ENCODE peak calls at places on chromosomes 6 and 20, in five cellular contexts. G is HepG2, U is WTC11, Q is GM12878, F is K562. R is an unnamed sample.

GRCh38 chr6:84546427-84546914 is 217.9 kb downstream of the TBX18 start:
- DNase-seq in G (no peak), U (no peak), Q (peak), F (no peak), R (no peak)

GRCh38 chr6:44172759-44173500 is 14.3 kb downstream of the CAPN11 start:
- DNase-seq in G (peak), U (peak), Q (peak), F (peak), R (peak)

GRCh38 chr20:41513829-41514228 is 104.3 kb downstream of the CHD6 start:
- DNase-seq in G (no peak), U (no peak), Q (no peak), F (no peak), R (no peak)

GRCh38 chr6:106117579-106117978 is 31.4 kb downstream of the PRDM1 start:
- DNase-seq in G (no peak), U (no peak), Q (no peak), F (no peak), R (no peak)

GRCh38 chr6:87944541-87944954 is 103.1 kb upstream of the SPACA1 start:
- DNase-seq in G (peak), U (peak), Q (no peak), F (no peak), R (peak)

GRCh38 chr6:37882292-37882691 is 62.8 kb downstream of the ZFAND3 start:
- DNase-seq in G (no peak), U (no peak), Q (no peak), F (no peak), R (no peak)

GRCh38 chr20:48102821-48103635 is 317.7 kb upstream of the SULF2 start:
- DNase-seq in G (no peak), U (no peak), Q (no peak), F (no peak), R (no peak)

GRCh38 chr20:19956976-19957375 is 60.2 kb upstream of the NAA20 start:
- DNase-seq in G (no peak), U (no peak), Q (no peak), F (no peak), R (no peak)

GRCh38 chr6:116511424-116512131 is at the start of gene CALHM5:
- DNase-seq in G (no peak), U (no peak), Q (no peak), F (peak), R (peak)

GRCh38 chr6:120779441-120779840 is 554.8 kb downstream of the TBC1D32 start:
- DNase-seq in G (no peak), U (no peak), Q (no peak), F (no peak), R (no peak)

GRCh38 chr20:57683876-57684275 is 25.9 kb downstream of the PMEPA1 start:
- DNase-seq in G (no peak), U (no peak), Q (no peak), F (no peak), R (no peak)

GRCh38 chr6:2611092-2611491 is 139.6 kb downstream of the MYLK4 start:
- DNase-seq in G (no peak), U (no peak), Q (no peak), F (no peak), R (no peak)

GRCh38 chr6:146860583-146860982 is 261.8 kb downstream of the ADGB start:
- DNase-seq in G (no peak), U (no peak), Q (no peak), F (no peak), R (no peak)

GRCh38 chr6:37459981-37460800 is 27.2 kb downstream of the CMTR1 start:
- DNase-seq in G (no peak), U (no peak), Q (no peak), F (peak), R (no peak)

GRCh38 chr20:58306421-58307261 is 2.9 kb upstream of the RAB22A start:
- DNase-seq in G (peak), U (no peak), Q (peak), F (no peak), R (peak)

GRCh38 chr6:83417880-83418663 is 12.8 kb downstream of the ME1 start:
- DNase-seq in G (peak), U (no peak), Q (no peak), F (peak), R (peak)

GRCh38 chr6:138287144-138287955 is 69.1 kb upstream of the PBOV1 start:
- DNase-seq in G (peak), U (peak), Q (no peak), F (peak), R (peak)

GRCh38 chr6:17280552-17281090 is 540 bp upstream of the RBM24 start:
- DNase-seq in G (no peak), U (peak), Q (no peak), F (no peak), R (no peak)

GRCh38 chr20:57708694-57709673 is 831 bp downstream of the PMEPA1 start:
- DNase-seq in G (no peak), U (no peak), Q (no peak), F (peak), R (no peak)

GRCh38 chr20:47058236-47058635 is 163.6 kb downstream of the EYA2 start:
- DNase-seq in G (no peak), U (no peak), Q (no peak), F (no peak), R (no peak)

GRCh38 chr6:136095961-136096360 is 154.2 kb downstream of the MTFR2 start:
- DNase-seq in G (no peak), U (no peak), Q (no peak), F (no peak), R (no peak)

GRCh38 chr20:22908437-22908836 is 126.7 kb upstream of the SSTR4 start:
- DNase-seq in G (no peak), U (peak), Q (no peak), F (no peak), R (no peak)

GRCh38 chr20:4152696-4153235 is 137.4 kb upstream of the RNF24 start:
- DNase-seq in G (no peak), U (no peak), Q (no peak), F (no peak), R (no peak)

GRCh38 chr6:165680975-165681374 is 17.9 kb upstream of the PDE10A start:
- DNase-seq in G (no peak), U (no peak), Q (no peak), F (no peak), R (no peak)

GRCh38 chr6:150937126-150937906 is 71.8 kb downstream of the MTHFD1L start:
- DNase-seq in G (no peak), U (no peak), Q (no peak), F (no peak), R (no peak)

GRCh38 chr6:41037107-41037900 is 1.7 kb downstream of the UNC5CL start:
- DNase-seq in G (no peak), U (no peak), Q (no peak), F (no peak), R (no peak)

GRCh38 chr6:134328138-134328537 is 10.2 kb upstream of the SGK1 start:
- DNase-seq in G (no peak), U (no peak), Q (no peak), F (no peak), R (no peak)

GRCh38 chr20:24766826-24767622 is 182.0 kb upstream of the CST7 start:
- DNase-seq in G (no peak), U (no peak), Q (no peak), F (no peak), R (no peak)

GRCh38 chr20:3042621-3043020 is 801 bp upstream of the GNRH2 start:
- DNase-seq in G (no peak), U (no peak), Q (no peak), F (no peak), R (no peak)
- TF ChIP-seq ESRRA in G (no peak), U (no peak), Q (no peak), F (no peak), R (no peak)

GRCh38 chr6:148653138-148653776 is 93.6 kb upstream of the UST start:
- DNase-seq in G (no peak), U (no peak), Q (no peak), F (no peak), R (no peak)

GRCh38 chr6:148658701-148659100 is 88.1 kb upstream of the UST start:
- DNase-seq in G (no peak), U (no peak), Q (no peak), F (no peak), R (no peak)

DNA sequence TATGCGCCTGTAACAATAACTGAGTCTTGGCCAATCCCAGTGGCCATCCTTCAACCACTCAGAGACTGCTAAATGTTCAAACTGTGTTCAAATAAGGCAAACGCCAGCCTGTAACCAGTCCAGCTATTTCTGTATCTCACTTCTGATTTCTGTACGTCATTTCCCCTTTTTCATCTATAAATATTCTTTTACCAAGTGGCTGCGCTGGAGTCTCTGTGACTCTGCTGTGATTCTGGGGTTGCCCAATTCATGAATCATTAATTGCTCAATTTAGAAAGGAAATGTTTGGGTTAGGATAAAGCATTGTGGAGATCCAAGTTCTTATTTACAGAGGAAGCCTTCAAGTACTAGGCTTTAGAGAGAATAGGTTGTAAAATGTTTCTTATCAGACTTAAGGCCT is 89.8 kb upstream of the UST start:
- DNase-seq in G (no peak), U (no peak), Q (no peak), F (no peak), R (no peak)
- TF ChIP-seq ESRRA in G (no peak), U (no peak), Q (no peak), F (no peak), R (no peak)

DNA sequence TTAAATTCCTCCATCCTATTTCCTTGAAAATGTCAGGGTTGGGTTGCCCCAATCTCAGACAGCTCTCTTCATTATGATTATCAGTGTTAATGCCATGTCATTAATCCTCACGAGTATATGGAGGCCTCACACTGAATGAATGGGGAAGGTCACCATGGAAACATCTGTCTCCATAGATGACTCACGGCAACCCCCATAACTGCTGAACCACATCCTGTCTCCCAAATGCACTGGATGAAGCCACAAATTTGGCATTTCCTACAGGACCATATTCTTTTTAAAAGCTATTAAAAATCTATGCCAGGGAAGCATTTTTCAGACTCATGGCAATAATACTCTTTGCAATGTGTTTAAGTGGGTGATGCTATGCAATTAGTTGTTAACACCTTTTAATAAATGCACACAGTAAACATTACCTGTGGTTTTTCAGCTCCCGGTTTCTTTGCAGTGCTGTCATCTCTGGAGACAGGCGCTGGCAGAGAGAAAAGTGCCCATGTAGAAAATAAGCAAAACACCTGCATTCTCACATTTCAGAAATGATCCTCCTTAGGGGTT is 80.1 kb upstream of the PTPRK start:
- DNase-seq in G (no peak), U (no peak), Q (peak), F (no peak), R (peak)
- TF ChIP-seq ESRRA in G (no peak), U (no peak), Q (no peak), F (no peak), R (no peak)

GRCh38 chr6:20362623-20363022 is 39.1 kb upstream of the E2F3 start:
- DNase-seq in G (no peak), U (no peak), Q (no peak), F (no peak), R (no peak)
- TF ChIP-seq ESRRA in G (no peak), U (no peak), Q (no peak), F (no peak), R (no peak)

DNA sequence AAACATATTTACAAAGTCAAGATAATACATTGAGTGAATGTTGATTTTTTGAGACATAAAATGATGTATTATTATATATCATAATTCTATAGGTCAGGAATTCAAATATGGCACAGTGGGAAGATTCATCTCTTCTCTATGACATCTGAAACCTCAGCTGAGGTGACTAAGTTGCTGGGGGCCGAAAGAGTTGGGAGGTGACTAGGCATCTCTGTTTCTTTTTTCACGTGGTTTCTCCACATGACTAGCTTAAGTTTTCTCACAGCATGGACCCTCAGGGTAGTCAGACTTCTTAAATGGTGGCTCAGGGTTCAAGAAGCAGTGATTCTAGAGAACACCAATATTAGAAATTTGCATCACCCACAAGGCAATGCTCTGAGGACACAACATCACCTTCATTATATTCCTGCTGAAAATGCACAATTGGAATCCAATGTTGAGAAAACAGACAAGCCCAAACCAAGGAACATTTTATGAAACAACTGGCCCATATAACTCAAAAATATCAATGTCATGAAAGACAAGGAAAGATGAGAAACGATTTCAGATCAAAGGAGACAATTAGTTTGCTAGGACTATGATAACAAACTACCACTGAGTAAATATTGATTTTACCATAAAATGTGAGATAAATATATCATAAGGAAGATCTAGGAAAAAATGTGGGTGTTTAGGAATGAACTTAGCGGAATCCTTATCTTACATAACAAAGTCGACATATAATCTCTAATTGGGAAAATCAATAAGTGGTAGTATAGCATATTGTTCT is 273.3 kb upstream of the IRAK1BP1 start:
- DNase-seq in G (no peak), U (no peak), Q (no peak), F (no peak), R (no peak)
- TF ChIP-seq ESRRA in G (no peak), U (no peak), Q (no peak), F (no peak), R (no peak)

DNA sequence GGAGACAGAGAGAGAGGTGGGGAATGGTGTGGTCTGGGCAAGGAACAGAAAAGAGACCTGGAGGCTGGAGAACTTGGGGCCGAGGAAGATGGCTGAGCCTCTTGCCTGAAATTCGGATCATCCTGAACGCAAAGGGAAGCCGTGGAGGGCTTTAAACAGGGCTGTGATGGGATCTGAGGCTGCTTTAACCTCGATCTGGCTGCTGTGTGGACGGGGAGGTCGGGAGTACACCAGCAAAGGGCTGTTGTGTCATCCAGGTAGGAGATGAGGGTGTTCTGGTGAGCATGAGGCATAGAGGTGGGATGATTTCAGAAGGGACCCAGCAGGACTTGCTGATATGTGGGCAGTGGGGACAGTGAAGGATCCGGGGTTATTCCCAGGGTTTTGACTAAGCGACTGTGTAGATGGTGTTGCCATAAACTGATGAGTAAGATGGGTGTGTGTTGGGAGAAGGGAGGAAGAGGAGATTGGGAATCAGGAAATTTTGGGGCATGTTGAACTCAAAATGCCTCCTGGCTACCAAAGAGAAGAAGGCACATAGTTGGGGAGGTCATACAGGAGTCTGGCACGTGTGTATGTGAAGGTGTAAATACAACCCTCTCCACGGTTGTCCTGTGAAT is 158.5 kb downstream of the NFATC2 start:
- DNase-seq in G (no peak), U (no peak), Q (no peak), F (no peak), R (no peak)
- TF ChIP-seq ESRRA in G (no peak), U (no peak), Q (no peak), F (no peak), R (no peak)

GRCh38 chr20:45362804-45363610 is at the start of gene SYS1:
- DNase-seq in G (peak), U (peak), Q (peak), F (peak), R (peak)

GRCh38 chr20:45359069-45359405 is 3.9 kb upstream of the SYS1 start:
- DNase-seq in G (no peak), U (no peak), Q (no peak), F (no peak), R (no peak)

GRCh38 chr20:45358282-45359068 is 4.5 kb upstream of the SYS1 start:
- DNase-seq in G (peak), U (no peak), Q (no peak), F (no peak), R (no peak)

GRCh38 chr20:45361794-45362193 is 1.2 kb upstream of the SYS1 start:
- DNase-seq in G (peak), U (no peak), Q (no peak), F (no peak), R (no peak)

GRCh38 chr20:45359406-45360148 is 3.4 kb upstream of the SYS1 start:
- DNase-seq in G (peak), U (no peak), Q (no peak), F (no peak), R (no peak)
- TF ChIP-seq ESRRA in G (peak), U (no peak), Q (no peak), F (no peak), R (no peak)

R was measured in A549.